ENCODE peak calls at places on chromosome 18, in eight cellular contexts. V, P, Z, N, Y, R, E and K are unnamed samples.

GRCh38 chr18:1036926-1037325 is 132.3 kb downstream of the ADCYAP1 start:
- DNase-seq in V (no peak), P (no peak), Z (no peak), N (no peak), Y (no peak), R (no peak), E (no peak), K (no peak)

GRCh38 chr18:44548291-44549221 is 132.1 kb upstream of the SETBP1 start:
- DNase-seq in V (peak; percentile 9), P (no peak), Z (peak; percentile 62), N (no peak), Y (no peak), R (no peak), E (no peak), K (no peak)

GRCh38 chr18:31493941-31494340 is 4.0 kb upstream of the DSG2 start:
- DNase-seq in V (no peak), P (no peak), Z (no peak), N (no peak), Y (no peak), R (no peak), E (no peak), K (no peak)

GRCh38 chr18:79935499-79935898 is 16.0 kb downstream of the SLC66A2 start:
- DNase-seq in V (no peak), P (no peak), Z (no peak), N (no peak), Y (no peak), R (no peak), E (no peak), K (no peak)

GRCh38 chr18:50193796-50194622 is 938 bp downstream of the MYO5B start:
- DNase-seq in V (no peak), P (no peak), Z (no peak), N (no peak), Y (no peak), R (no peak), E (no peak), K (no peak)

GRCh38 chr18:48173557-48173956 is 235.6 kb downstream of the ZBTB7C start:
- DNase-seq in V (no peak), P (no peak), Z (no peak), N (no peak), Y (no peak), R (no peak), E (no peak), K (no peak)

GRCh38 chr18:77635441-77635840 is 385.8 kb downstream of the GALR1 start:
- DNase-seq in V (no peak), P (no peak), Z (no peak), N (no peak), Y (no peak), R (no peak), E (no peak), K (no peak)

GRCh38 chr18:48800479-48800876 is 150.3 kb downstream of the SMAD7 start:
- DNase-seq in V (no peak), P (no peak), Z (no peak), N (no peak), Y (no peak), R (no peak), E (no peak), K (no peak)

GRCh38 chr18:50298443-50299284 is 11.2 kb upstream of the CXXC1 start:
- DNase-seq in V (no peak), P (no peak), Z (no peak), N (no peak), Y (no peak), R (no peak), E (no peak), K (no peak)

GRCh38 chr18:8241731-8242130 is 367.5 kb upstream of the RAB12 start:
- DNase-seq in V (no peak), P (no peak), Z (no peak), N (no peak), Y (no peak), R (no peak), E (no peak), K (no peak)

GRCh38 chr18:40929389-40929788 is 1025.6 kb upstream of the PIK3C3 start:
- DNase-seq in V (no peak), P (no peak), Z (no peak), N (no peak), Y (no peak), R (no peak), E (no peak), K (no peak)

GRCh38 chr18:12838178-12838634 is 45.8 kb downstream of the PTPN2 start:
- DNase-seq in V (no peak), P (peak; percentile 86), Z (peak; percentile 89), N (no peak), Y (peak; percentile 65), R (no peak), E (peak; percentile 92), K (peak; percentile 76)

GRCh38 chr18:67951166-67951565 is 434.6 kb upstream of the DSEL start:
- DNase-seq in V (no peak), P (peak; percentile 13), Z (no peak), N (no peak), Y (no peak), R (no peak), E (no peak), K (no peak)

GRCh38 chr18:52875711-52876110 is 535.7 kb downstream of the DCC start:
- DNase-seq in V (no peak), P (no peak), Z (no peak), N (no peak), Y (no peak), R (no peak), E (no peak), K (no peak)

GRCh38 chr18:54772081-54772480 is 56.2 kb upstream of the RAB27B start:
- DNase-seq in V (no peak), P (no peak), Z (no peak), N (no peak), Y (no peak), R (no peak), E (no peak), K (no peak)